ENCODE peak calls at places on chromosome 6, in eight cellular contexts. I is PC-3, W is HL-60, O is cardiac muscle cell, Q is foreskin fibroblast, C is A549, U is fibroblast of lung, B is mucosa of descending colon. T is an unnamed sample.
A peak's percentile ranks its signal among the peaks of the same experiment; 100 is the strongest.

GRCh38 chr6:136111831-136112230 is 138.3 kb downstream of the MTFR2 start:
- DNase-seq in I (no peak), Q (no peak), U (no peak), C (no peak), O (no peak), W (no peak), B (no peak), T (no peak)

GRCh38 chr6:32886674-32887383 is 32.8 kb downstream of the PSMB9 start:
- DNase-seq in U (peak; percentile 65), O (peak; percentile 4), C (peak; percentile 26), Q (peak; percentile 92), W (no peak), I (peak; percentile 79), B (no peak), T (no peak)

GRCh38 chr6:102994866-102995265 is 1601.4 kb downstream of the GRIK2 start:
- DNase-seq in Q (no peak), O (no peak), B (no peak), W (no peak), C (no peak), U (no peak), I (peak; percentile 3), T (no peak)

GRCh38 chr6:20182926-20183521 is 29.2 kb downstream of the MBOAT1 start:
- DNase-seq in O (no peak), I (peak; percentile 97), C (no peak), U (peak; percentile 41), Q (peak; percentile 14), B (peak; percentile 92), W (no peak), T (no peak)

GRCh38 chr6:37988131-37988530 is 168.6 kb downstream of the ZFAND3 start:
- DNase-seq in W (no peak), Q (no peak), U (peak; percentile 70), O (no peak), I (no peak), C (no peak), B (no peak), T (no peak)

GRCh38 chr6:155883741-155884140 is 428.1 kb upstream of the NOX3 start:
- DNase-seq in B (no peak), O (no peak), I (no peak), Q (peak; percentile 41), U (peak; percentile 83), C (no peak), W (no peak), T (no peak)

GRCh38 chr6:135179920-135180457 is 1.1 kb upstream of the MYB start:
- DNase-seq in O (no peak), W (no peak), U (peak; percentile 17), I (no peak), C (no peak), Q (peak; percentile 58), B (no peak), T (peak; percentile 63)

GRCh38 chr6:21792177-21792576 is 198.6 kb downstream of the SOX4 start:
- DNase-seq in W (no peak), C (no peak), B (no peak), O (no peak), I (no peak), U (no peak), Q (no peak), T (no peak)

GRCh38 chr6:79640146-79641111 is 9.3 kb downstream of the SH3BGRL2 start:
- DNase-seq in W (no peak), B (no peak), O (peak; percentile 17), Q (no peak), I (no peak), C (no peak), U (no peak), T (no peak)

GRCh38 chr6:48236375-48236774 is 125.4 kb upstream of the PTCHD4 start:
- DNase-seq in W (no peak), U (no peak), B (no peak), C (no peak), O (no peak), I (no peak), Q (no peak), T (no peak)

GRCh38 chr6:138538390-138539031 is 39.2 kb upstream of the NHSL1 start:
- DNase-seq in Q (peak; percentile 65), O (no peak), U (peak; percentile 36), W (no peak), C (no peak), I (no peak), B (no peak), T (no peak)

GRCh38 chr6:56652994-56653393 is 10.3 kb upstream of the DST start:
- DNase-seq in U (peak; percentile 84), O (no peak), C (peak; percentile 69), I (peak; percentile 90), Q (peak; percentile 72), W (no peak), B (no peak), T (no peak)

GRCh38 chr6:148969679-148970078 is 222.8 kb downstream of the UST start:
- DNase-seq in C (no peak), U (peak; percentile 76), Q (no peak), W (no peak), I (no peak), O (no peak), B (peak; percentile 43), T (no peak)

GRCh38 chr6:82363368-82364086 is at the start of gene TPBG:
- DNase-seq in O (peak; percentile 79), U (peak; percentile 87), B (peak; percentile 77), W (no peak), C (peak; percentile 72), Q (peak; percentile 89), I (peak; percentile 69), T (peak; percentile 72)

GRCh38 chr6:118283759-118284158 is 264.3 kb upstream of the PLN start:
- DNase-seq in Q (peak; percentile 80), I (peak; percentile 71), O (peak; percentile 78), U (peak; percentile 55), W (no peak), B (no peak), C (peak; percentile 46), T (peak; percentile 62)

GRCh38 chr6:116876635-116877611 is at the start of gene RFX6:
- DNase-seq in W (no peak), C (no peak), O (peak; percentile 37), B (peak; percentile 49), U (no peak), I (no peak), Q (peak; percentile 10), T (no peak)

GRCh38 chr6:42552380-42552779 is 11.4 kb upstream of the UBR2 start:
- DNase-seq in Q (no peak), U (no peak), B (no peak), C (no peak), W (no peak), O (no peak), I (no peak), T (no peak)

GRCh38 chr6:164085552-164086325 is 671.2 kb downstream of the QKI start:
- DNase-seq in I (no peak), C (no peak), B (peak; percentile 30), Q (no peak), O (no peak), U (peak; percentile 98), W (no peak), T (no peak)

GRCh38 chr6:150038202-150038830 is 13.0 kb upstream of the RAET1L start:
- DNase-seq in U (no peak), I (no peak), C (no peak), W (no peak), O (no peak), B (no peak), Q (peak; percentile 20), T (no peak)

GRCh38 chr6:168097621-168098430 is 18.8 kb upstream of the FRMD1 start:
- DNase-seq in W (no peak), Q (no peak), O (no peak), U (no peak), B (no peak), C (no peak), I (no peak), T (no peak)

GRCh38 chr6:104601008-104601745 is 258.5 kb downstream of the HACE1 start:
- DNase-seq in W (no peak), C (no peak), I (no peak), Q (peak; percentile 41), B (no peak), O (no peak), U (no peak), T (no peak)

GRCh38 chr6:135651964-135652755 is 154.6 kb upstream of the AHI1 start:
- DNase-seq in U (peak; percentile 25), C (no peak), Q (no peak), B (no peak), I (no peak), O (no peak), W (no peak), T (peak; percentile 66)

GRCh38 chr6:170293881-170294755 is 3.2 kb upstream of the DLL1 start:
- DNase-seq in B (no peak), W (no peak), I (no peak), O (no peak), Q (no peak), U (no peak), C (no peak), T (no peak)
- H3K4me3 ChIP-seq in B (no peak overlapping the region), W (no peak overlapping the region), I (no peak overlapping the region), O (no peak overlapping the region), Q (no peak overlapping the region), U (no peak overlapping the region), C (no peak overlapping the region), T (no peak overlapping the region)

GRCh38 chr6:24646771-24647170 is 780 bp upstream of the KIAA0319 start:
- DNase-seq in B (no peak), U (peak; percentile 71), C (peak; percentile 39), I (peak; percentile 86), O (no peak), Q (peak; percentile 16), W (no peak), T (no peak)
- H3K4me3 ChIP-seq in B (no peak overlapping the region), U (no peak overlapping the region), C (no peak overlapping the region), I (peak overlapping the region; percentile 77), O (peak overlapping the region; percentile 91), Q (no peak overlapping the region), W (no peak overlapping the region), T (no peak overlapping the region)

DNA sequence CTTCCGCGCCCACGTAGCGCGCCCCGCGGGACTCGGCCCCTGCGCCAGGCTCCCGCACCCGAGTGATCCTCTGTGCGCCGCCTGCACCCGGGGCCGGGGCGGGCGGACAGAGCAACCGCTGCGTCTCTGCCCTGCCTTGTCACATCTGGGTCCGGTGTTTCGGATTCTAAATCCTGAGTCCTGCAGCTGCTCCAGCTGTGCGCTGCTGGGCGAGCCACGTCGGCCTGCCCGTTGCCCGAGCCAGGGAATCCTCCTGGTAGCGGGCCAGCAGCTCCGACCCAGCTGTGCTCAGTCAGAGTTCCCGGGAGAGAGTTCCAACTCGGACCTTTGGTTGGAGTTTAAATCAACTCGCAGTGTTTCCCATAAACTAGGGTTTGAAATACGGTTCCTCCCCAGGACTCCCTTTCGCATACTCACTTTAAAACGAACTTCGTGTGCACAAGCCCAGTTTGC is 268 bp upstream of the PDE10A start:
- DNase-seq in I (peak; percentile 4), U (peak; percentile 25), O (peak; percentile 48), W (no peak), C (peak; percentile 44), B (peak; percentile 32), Q (peak; percentile 33), T (no peak)
- H3K4me3 ChIP-seq in I (peak overlapping the region; percentile 58), U (no peak overlapping the region), O (peak overlapping the region; percentile 70), W (no peak overlapping the region), C (peak overlapping the region; percentile 69), B (no peak overlapping the region), Q (no peak overlapping the region), T (no peak overlapping the region)

DNA sequence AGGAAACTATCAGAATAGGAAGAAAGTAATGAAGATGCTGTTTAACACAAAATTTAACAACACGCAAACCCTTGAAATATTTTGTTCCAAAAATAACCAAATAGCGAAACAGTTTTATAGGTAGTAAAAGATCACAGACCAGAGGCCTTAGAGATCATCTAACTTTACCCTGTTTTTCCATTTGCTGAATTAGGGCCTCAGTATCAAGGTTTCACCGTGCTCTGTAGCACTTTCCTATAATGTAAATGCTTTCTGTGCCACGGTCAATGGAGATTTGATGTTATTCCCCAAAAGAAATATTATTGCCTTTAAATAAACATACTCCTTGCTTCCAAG is 23.7 kb downstream of the EPB41L2 start:
- DNase-seq in W (no peak), B (no peak), Q (no peak), I (no peak), C (no peak), O (no peak), U (no peak), T (no peak)
- H3K4me3 ChIP-seq in W (no peak overlapping the region), B (no peak overlapping the region), Q (no peak overlapping the region), I (no peak overlapping the region), C (no peak overlapping the region), O (no peak overlapping the region), U (no peak overlapping the region), T (no peak overlapping the region)